ENCODE peak calls at places on chromosome 7, in seven cellular contexts. R, P, U, A, Q, K and G are unnamed samples.

GRCh38 chr7:43164757-43165156 is 52.3 kb downstream of the HECW1 start:
- DNase-seq in R (no peak), U (no peak), Q (no peak), P (no peak), K (peak; percentile 62), A (peak; percentile 89), G (peak; percentile 41)

GRCh38 chr7:12389089-12389700 is 14.5 kb downstream of the VWDE start:
- DNase-seq in P (no peak), K (peak; percentile 36), U (peak; percentile 62), A (peak; percentile 50), R (no peak), Q (no peak), G (peak; percentile 54)

GRCh38 chr7:82317257-82317721 is 126.3 kb downstream of the CACNA2D1 start:
- DNase-seq in R (no peak), P (no peak), A (peak; percentile 25), Q (no peak), U (no peak), K (no peak), G (no peak)

GRCh38 chr7:130831817-130832481 is 97.9 kb upstream of the KLF14 start:
- DNase-seq in U (no peak), K (peak; percentile 31), P (no peak), A (peak; percentile 45), R (no peak), Q (no peak), G (no peak)

GRCh38 chr7:156430109-156430508 is 210.5 kb upstream of the RNF32 start:
- DNase-seq in R (no peak), Q (no peak), A (no peak), U (no peak), K (no peak), P (no peak), G (no peak)

GRCh38 chr7:96786261-96786997 is 76.8 kb upstream of the SEM1 start:
- DNase-seq in U (no peak), R (no peak), A (no peak), K (no peak), P (no peak), Q (no peak), G (no peak)

GRCh38 chr7:4270268-4270667 is 411.8 kb upstream of the FOXK1 start:
- DNase-seq in K (no peak), U (no peak), R (no peak), Q (no peak), P (peak; percentile 69), A (no peak), G (no peak)

GRCh38 chr7:108592633-108593277 is 23.1 kb downstream of the DNAJB9 start:
- DNase-seq in P (no peak), R (no peak), A (no peak), Q (no peak), U (no peak), K (no peak), G (no peak)

GRCh38 chr7:54811016-54811924 is 52.3 kb upstream of the SEC61G start:
- DNase-seq in K (no peak), P (no peak), Q (no peak), U (no peak), A (peak; percentile 80), R (no peak), G (no peak)

GRCh38 chr7:50227623-50228618 is 76.6 kb upstream of the IKZF1 start:
- DNase-seq in K (no peak), R (no peak), P (no peak), Q (no peak), A (no peak), U (no peak), G (no peak)

GRCh38 chr7:135774284-135774683 is 25.7 kb upstream of the FAM180A start:
- DNase-seq in Q (no peak), U (no peak), R (no peak), A (peak; percentile 71), P (no peak), K (peak; percentile 52), G (peak; percentile 12)

GRCh38 chr7:142908921-142909870 is 23.7 kb upstream of the TRPV6 start:
- DNase-seq in Q (no peak), A (no peak), U (no peak), P (peak; percentile 83), K (peak; percentile 70), R (no peak), G (no peak)

GRCh38 chr7:43735802-43736603 is 6.7 kb upstream of the COA1 start:
- DNase-seq in A (no peak), R (no peak), K (no peak), P (no peak), U (peak; percentile 80), Q (no peak), G (no peak)

GRCh38 chr7:25260862-25261454 is 32.7 kb upstream of the NPVF start:
- DNase-seq in U (peak; percentile 15), P (no peak), K (no peak), Q (no peak), R (no peak), A (peak; percentile 55), G (no peak)

GRCh38 chr7:155208681-155209477 is 88.8 kb upstream of the INSIG1 start:
- DNase-seq in K (peak; percentile 63), P (no peak), A (peak; percentile 18), U (no peak), Q (no peak), R (peak; percentile 55), G (no peak)

GRCh38 chr7:50953303-50953702 is 170.6 kb upstream of the GRB10 start:
- DNase-seq in U (no peak), Q (no peak), R (no peak), P (no peak), A (no peak), K (no peak), G (no peak)

GRCh38 chr7:155881471-155882350 is 69.4 kb upstream of the SHH start:
- DNase-seq in R (no peak), Q (no peak), A (no peak), P (peak; percentile 72), K (no peak), U (no peak), G (no peak)

GRCh38 chr7:631291-631711 is 95.2 kb upstream of the DNAAF5 start:
- DNase-seq in A (no peak), R (no peak), U (no peak), Q (no peak), P (no peak), K (no peak), G (no peak)

GRCh38 chr7:22726849-22727792 is at the start of gene IL6:
- DNase-seq in K (no peak), U (peak; percentile 9), Q (no peak), A (peak; percentile 94), R (peak; percentile 65), P (peak; percentile 94), G (no peak)

GRCh38 chr7:117698018-117698417 is 175.2 kb downstream of the CTTNBP2 start:
- DNase-seq in A (no peak), Q (no peak), P (no peak), K (no peak), R (no peak), U (no peak), G (no peak)

GRCh38 chr7:132133501-132133900 is 442.8 kb downstream of the PLXNA4 start:
- DNase-seq in P (no peak), R (no peak), K (no peak), U (no peak), A (no peak), Q (no peak), G (no peak)

GRCh38 chr7:28348631-28349030 is 63.7 kb upstream of the CREB5 start:
- DNase-seq in U (no peak), R (no peak), A (no peak), P (no peak), K (no peak), Q (no peak), G (no peak)

GRCh38 chr7:17436126-17436525 is 137.7 kb downstream of the AHR start:
- DNase-seq in A (no peak), Q (no peak), R (no peak), P (no peak), U (no peak), K (no peak), G (no peak)

GRCh38 chr7:121107923-121108498 is 119.5 kb downstream of the CPED1 start:
- DNase-seq in A (peak; percentile 64), Q (no peak), K (peak; percentile 13), P (no peak), U (no peak), R (no peak), G (peak; percentile 55)

GRCh38 chr7:149664666-149665065 is 108.7 kb downstream of the ZNF467 start:
- DNase-seq in K (no peak), Q (no peak), A (no peak), U (peak; percentile 34), R (no peak), P (no peak), G (no peak)

GRCh38 chr7:15720849-15721471 is 34.5 kb upstream of the MEOX2 start:
- DNase-seq in A (peak; percentile 42), P (no peak), K (peak; percentile 2), R (no peak), Q (no peak), U (peak; percentile 28), G (peak; percentile 2)

GRCh38 chr7:99631311-99632109 is 14.8 kb downstream of the ZSCAN25 start:
- DNase-seq in K (peak; percentile 48), P (peak; percentile 58), Q (no peak), R (no peak), U (peak; percentile 87), A (no peak), G (no peak)

GRCh38 chr7:3267928-3268690 is 32.9 kb upstream of the SDK1 start:
- DNase-seq in U (no peak), P (no peak), K (peak; percentile 57), A (peak; percentile 93), R (no peak), Q (no peak), G (peak; percentile 95)

GRCh38 chr7:75534727-75535307 is 42.7 kb downstream of the SPDYE5 start:
- DNase-seq in R (no peak), P (peak; percentile 8), U (no peak), A (peak; percentile 62), K (no peak), Q (no peak), G (peak; percentile 17)

GRCh38 chr7:1054438-1055083 is 10.2 kb downstream of the GPR146 start:
- DNase-seq in R (no peak), K (no peak), Q (no peak), U (no peak), A (no peak), P (peak; percentile 85), G (no peak)

GRCh38 chr7:150448789-150449147 is 1.7 kb upstream of the GIMAP8 start:
- DNase-seq in A (peak; percentile 39), K (peak; percentile 84), P (peak; percentile 96), U (peak; percentile 94), Q (peak; percentile 72), R (peak; percentile 63), G (peak; percentile 52)

GRCh38 chr7:29287366-29287765 is 92.8 kb downstream of the CHN2 start:
- DNase-seq in A (peak; percentile 54), P (no peak), K (peak; percentile 40), U (no peak), R (no peak), Q (no peak), G (no peak)

GRCh38 chr7:38748056-38748610 is 117.0 kb upstream of the AMPH start:
- DNase-seq in U (no peak), Q (no peak), P (no peak), R (no peak), K (peak; percentile 3), A (peak; percentile 57), G (no peak)